ENCODE peak calls at places on chromosomes 7 and 10, in six cellular contexts. X, M, U, R, E and S are unnamed samples.

GRCh38 chr7:25726682-25727357 is 425.2 kb upstream of the NFE2L3 start:
- DNase-seq in X (no peak), M (no peak), U (no peak), R (no peak), E (no peak), S (no peak)

GRCh38 chr7:19116121-19117080 is 1.0 kb downstream of the TWIST1 start:
- DNase-seq in X (peak; percentile 21), M (peak; percentile 63), U (no peak), R (no peak), E (no peak), S (no peak)

GRCh38 chr7:50142421-50143113 is 49.5 kb upstream of the ZPBP start:
- DNase-seq in X (no peak), M (peak; percentile 16), U (peak; percentile 8), R (no peak), E (no peak), S (no peak)

GRCh38 chr7:19095461-19095860 is 22.0 kb downstream of the TWIST1 start:
- DNase-seq in X (no peak), M (peak; percentile 20), U (no peak), R (no peak), E (no peak), S (no peak)

GRCh38 chr10:36236931-36237330 is 594.8 kb upstream of the FZD8 start:
- DNase-seq in X (no peak), M (no peak), U (no peak), R (no peak), E (no peak), S (no peak)

GRCh38 chr7:98049034-98049433 is 57.6 kb upstream of the LMTK2 start:
- DNase-seq in X (no peak), M (no peak), U (no peak), R (no peak), E (no peak), S (peak; percentile 25)

GRCh38 chr7:1925349-1925748 is 255.3 kb downstream of the ELFN1 start:
- DNase-seq in X (no peak), M (no peak), U (no peak), R (no peak), E (no peak), S (no peak)

GRCh38 chr7:15555385-15555859 is 6.4 kb downstream of the AGMO start:
- DNase-seq in X (no peak), M (peak; percentile 14), U (peak; percentile 62), R (no peak), E (peak; percentile 24), S (no peak)

GRCh38 chr10:92787557-92788152 is 60.7 kb upstream of the EXOC6 start:
- DNase-seq in X (no peak), M (no peak), U (no peak), R (no peak), E (no peak), S (no peak)

GRCh38 chr10:123863721-123864432 is 27.7 kb downstream of the CPXM2 start:
- DNase-seq in X (no peak), M (no peak), U (no peak), R (no peak), E (no peak), S (no peak)

GRCh38 chr10:30812018-30812851 is 182.7 kb upstream of the LYZL2 start:
- DNase-seq in X (peak; percentile 73), M (peak; percentile 84), U (peak; percentile 20), R (peak; percentile 29), E (peak; percentile 93), S (no peak)